ENCODE peak calls at places on chromosomes 12 and 14, in five cellular contexts. One of them, this sample, is unnamed.

GRCh38 chr12:49364989-49365388 is 2.3 kb upstream of the SPATS2 start:
- DNase-seq in HepG2: no peak
- DNase-seq in K562: no peak
- DNase-seq in A549: no peak
- DNase-seq in endothelial cell of umbilical vein: peak; percentile 72
- DNase-seq in this sample: peak; percentile 44

GRCh38 chr14:99127651-99128167 is 144.3 kb downstream of the BCL11B start:
- DNase-seq in endothelial cell of umbilical vein: no peak
- DNase-seq in K562: no peak
- DNase-seq in A549: no peak
- DNase-seq in HepG2: no peak
- DNase-seq in this sample: no peak

GRCh38 chr14:73815849-73816816 is 35.5 kb upstream of the PTGR2 start:
- DNase-seq in A549: no peak
- DNase-seq in HepG2: no peak
- DNase-seq in endothelial cell of umbilical vein: peak; percentile 31
- DNase-seq in K562: no peak
- DNase-seq in this sample: no peak

GRCh38 chr12:47360771-47361388 is 281.1 kb upstream of the AMIGO2 start:
- DNase-seq in A549: no peak
- DNase-seq in K562: peak; percentile 27
- DNase-seq in endothelial cell of umbilical vein: peak; percentile 87
- DNase-seq in HepG2: no peak
- DNase-seq in this sample: peak; percentile 63

GRCh38 chr14:104436741-104437701 is 142.5 kb upstream of the C14orf180 start:
- DNase-seq in HepG2: no peak
- DNase-seq in endothelial cell of umbilical vein: no peak
- DNase-seq in A549: no peak
- DNase-seq in K562: peak; percentile 2
- DNase-seq in this sample: no peak

GRCh38 chr14:75825147-75825592 is 156.6 kb downstream of the TGFB3 start:
- DNase-seq in A549: no peak
- DNase-seq in K562: no peak
- DNase-seq in endothelial cell of umbilical vein: peak; percentile 31
- DNase-seq in HepG2: peak; percentile 15
- DNase-seq in this sample: no peak

GRCh38 chr14:67934087-67934486 is 114.5 kb downstream of the RAD51B start:
- DNase-seq in endothelial cell of umbilical vein: peak; percentile 89
- DNase-seq in K562: peak; percentile 23
- DNase-seq in A549: peak; percentile 82
- DNase-seq in HepG2: peak; percentile 62
- DNase-seq in this sample: peak; percentile 66

GRCh38 chr12:39294712-39295111 is 148.2 kb downstream of the KIF21A start:
- DNase-seq in HepG2: no peak
- DNase-seq in endothelial cell of umbilical vein: no peak
- DNase-seq in A549: no peak
- DNase-seq in K562: no peak
- DNase-seq in this sample: no peak

GRCh38 chr12:5927732-5928516 is 17.1 kb downstream of the ANO2 start:
- DNase-seq in endothelial cell of umbilical vein: no peak
- DNase-seq in HepG2: no peak
- DNase-seq in A549: no peak
- DNase-seq in K562: no peak
- DNase-seq in this sample: no peak

GRCh38 chr14:57671021-57671420 is 177.4 kb upstream of the CCDC198 start:
- DNase-seq in HepG2: no peak
- DNase-seq in A549: no peak
- DNase-seq in K562: no peak
- DNase-seq in endothelial cell of umbilical vein: no peak
- DNase-seq in this sample: no peak

GRCh38 chr12:114662512-114663177 is 21.3 kb downstream of the TBX3 start:
- DNase-seq in A549: peak; percentile 76
- DNase-seq in K562: peak; percentile 68
- DNase-seq in HepG2: peak; percentile 71
- DNase-seq in endothelial cell of umbilical vein: peak; percentile 82
- DNase-seq in this sample: peak; percentile 72

GRCh38 chr12:92718483-92718985 is 15.7 kb downstream of the PLEKHG7 start:
- DNase-seq in endothelial cell of umbilical vein: no peak
- DNase-seq in A549: no peak
- DNase-seq in K562: no peak
- DNase-seq in HepG2: peak; percentile 2
- DNase-seq in this sample: no peak

GRCh38 chr12:92719674-92720073 is 16.9 kb downstream of the PLEKHG7 start:
- DNase-seq in A549: no peak
- DNase-seq in K562: no peak
- DNase-seq in endothelial cell of umbilical vein: no peak
- DNase-seq in HepG2: no peak
- DNase-seq in this sample: no peak

GRCh38 chr12:92715625-92716024 is 12.8 kb downstream of the PLEKHG7 start:
- DNase-seq in A549: no peak
- DNase-seq in HepG2: no peak
- DNase-seq in K562: no peak
- DNase-seq in endothelial cell of umbilical vein: no peak
- DNase-seq in this sample: no peak

GRCh38 chr12:92721130-92721529 is 18.3 kb downstream of the PLEKHG7 start:
- DNase-seq in HepG2: no peak
- DNase-seq in endothelial cell of umbilical vein: no peak
- DNase-seq in K562: no peak
- DNase-seq in A549: no peak
- DNase-seq in this sample: no peak

GRCh38 chr12:92717202-92717601 is 14.4 kb downstream of the PLEKHG7 start:
- DNase-seq in K562: no peak
- DNase-seq in A549: no peak
- DNase-seq in endothelial cell of umbilical vein: peak; percentile 64
- DNase-seq in HepG2: no peak
- DNase-seq in this sample: peak; percentile 90
- TF ChIP-seq CTCF in K562: peak; percentile 47
- TF ChIP-seq CTCF in A549: peak; percentile 14
- TF ChIP-seq CTCF in endothelial cell of umbilical vein: peak; percentile 52
- TF ChIP-seq CTCF in HepG2: peak; percentile 17
- TF ChIP-seq CTCF in this sample: peak; percentile 85

GRCh38 chr14:77962731-77963520 is 163.0 kb downstream of the ADCK1 start:
- DNase-seq in HepG2: no peak
- DNase-seq in A549: no peak
- DNase-seq in endothelial cell of umbilical vein: no peak
- DNase-seq in K562: no peak
- DNase-seq in this sample: no peak
- TF ChIP-seq MAX in HepG2: no peak
- TF ChIP-seq MAX in A549: no peak
- TF ChIP-seq MAX in endothelial cell of umbilical vein: no peak
- TF ChIP-seq MAX in K562: no peak
- TF ChIP-seq MAX in this sample: no peak

GRCh38 chr12:52871291-52871961 is 22.6 kb upstream of the KRT78 start:
- DNase-seq in K562: no peak
- DNase-seq in endothelial cell of umbilical vein: no peak
- DNase-seq in HepG2: no peak
- DNase-seq in A549: peak; percentile 60
- DNase-seq in this sample: no peak
- TF ChIP-seq MYC in K562: no peak
- TF ChIP-seq MYC in endothelial cell of umbilical vein: no peak
- TF ChIP-seq MYC in HepG2: no peak
- TF ChIP-seq MYC in A549: peak; percentile 47
- TF ChIP-seq MYC in this sample: no peak

DNA sequence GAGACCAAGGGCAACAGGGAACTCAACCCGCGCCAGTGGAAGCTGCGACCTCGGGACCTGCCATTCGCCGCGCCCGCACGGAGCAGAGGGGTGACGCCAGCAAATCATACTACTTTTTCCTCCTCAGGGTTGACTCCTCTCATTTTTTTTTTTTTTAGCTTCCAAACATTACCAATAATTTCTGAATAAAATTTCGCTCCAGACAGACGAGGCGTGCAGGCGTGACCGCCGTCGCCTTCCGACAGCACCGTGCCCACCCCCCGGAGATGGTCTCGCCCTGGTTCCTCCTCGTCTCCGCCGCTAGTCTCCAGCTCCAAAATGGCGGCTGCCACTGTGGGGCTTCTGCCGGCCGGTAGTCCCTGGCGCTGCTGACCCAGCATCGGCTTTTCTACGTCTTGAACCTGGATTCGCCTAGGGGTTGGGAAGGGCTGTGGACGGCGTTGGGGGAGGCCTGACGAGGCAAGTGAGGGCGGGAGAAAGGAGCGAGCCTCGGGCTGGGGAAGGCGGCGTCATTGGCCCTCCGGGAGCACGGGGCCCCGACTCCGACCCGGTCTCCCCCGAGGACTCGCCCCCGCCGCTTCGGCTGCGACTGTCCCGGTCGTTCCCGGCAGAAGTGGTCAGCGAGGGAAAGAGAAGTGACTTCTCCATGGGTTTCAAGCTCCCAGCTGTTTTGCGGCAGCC is at the start of the genes CPSF2 and NDUFB1:
- DNase-seq in A549: peak; percentile 96
- DNase-seq in HepG2: peak; percentile 63
- DNase-seq in K562: peak; percentile 81
- DNase-seq in endothelial cell of umbilical vein: peak; percentile 84
- DNase-seq in this sample: peak; percentile 84
- TF ChIP-seq CTCF in A549: no peak
- TF ChIP-seq CTCF in HepG2: no peak
- TF ChIP-seq CTCF in K562: no peak
- TF ChIP-seq CTCF in endothelial cell of umbilical vein: no peak
- TF ChIP-seq CTCF in this sample: no peak

DNA sequence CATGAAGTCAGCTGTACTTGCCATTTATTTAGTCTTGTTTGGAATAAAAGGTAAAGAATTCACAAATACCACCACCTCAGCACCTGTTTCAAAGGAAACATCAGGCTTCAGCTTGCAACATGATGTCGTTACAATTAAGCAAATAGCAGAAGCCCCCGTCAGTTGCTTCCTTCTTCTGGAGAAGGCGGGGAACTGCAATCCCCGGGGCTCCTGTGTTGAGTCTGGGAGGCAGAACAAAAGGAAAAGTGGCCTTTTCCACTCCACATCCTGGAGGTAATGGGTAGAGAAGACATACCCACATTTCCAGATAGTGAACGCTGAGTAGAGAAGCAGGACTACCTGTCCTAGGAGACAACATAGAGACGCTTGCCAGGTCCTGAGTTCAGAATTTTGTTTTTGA is 92.8 kb downstream of the DNAH10 start:
- DNase-seq in endothelial cell of umbilical vein: no peak
- DNase-seq in A549: no peak
- DNase-seq in K562: no peak
- DNase-seq in HepG2: no peak
- DNase-seq in this sample: peak; percentile 28
- TF ChIP-seq MAX in endothelial cell of umbilical vein: no peak
- TF ChIP-seq MAX in A549: no peak
- TF ChIP-seq MAX in K562: no peak
- TF ChIP-seq MAX in HepG2: no peak
- TF ChIP-seq MAX in this sample: no peak

DNA sequence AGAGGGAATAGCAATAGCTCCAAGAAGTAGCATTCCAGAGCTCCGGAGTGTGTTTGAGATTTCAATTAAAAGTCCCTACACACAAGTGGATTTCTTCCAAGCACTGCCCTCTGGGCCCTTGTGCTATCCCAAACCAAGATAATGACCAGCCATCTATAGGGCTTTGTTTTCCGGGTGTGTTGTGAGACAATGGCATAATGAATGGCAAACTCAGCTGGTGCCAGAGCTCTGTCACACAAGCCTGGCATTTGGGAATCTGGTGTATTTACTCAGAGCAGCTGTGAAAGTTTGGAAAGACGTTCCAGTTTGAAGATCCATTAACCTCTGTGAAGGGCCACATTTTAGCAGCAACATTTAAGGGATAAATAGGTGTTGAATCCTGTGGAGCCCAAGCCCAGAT is 61.2 kb upstream of the TMTC2 start:
- DNase-seq in K562: no peak
- DNase-seq in HepG2: no peak
- DNase-seq in endothelial cell of umbilical vein: no peak
- DNase-seq in A549: no peak
- DNase-seq in this sample: no peak
- TF ChIP-seq MYC in K562: no peak
- TF ChIP-seq MYC in HepG2: no peak
- TF ChIP-seq MYC in endothelial cell of umbilical vein: no peak
- TF ChIP-seq MYC in A549: no peak
- TF ChIP-seq MYC in this sample: no peak